ENCODE peak calls at places on chromosome 3, in seven cellular contexts. One of them, this sample, is unnamed.

GRCh38 chr3:17946619-17947018 is 204.2 kb upstream of the TBC1D5 start:
- DNase-seq in NB4: no peak
- DNase-seq in breast epithelium: no peak
- DNase-seq in heart left ventricle: no peak
- DNase-seq in sigmoid colon: no peak
- DNase-seq in thyroid gland: no peak
- DNase-seq in Panc1: no peak
- DNase-seq in this sample: no peak

GRCh38 chr3:150370129-150370602 is 37.9 kb upstream of the TSC22D2 start:
- DNase-seq in NB4: no peak
- DNase-seq in breast epithelium: peak; percentile 45
- DNase-seq in heart left ventricle: no peak
- DNase-seq in sigmoid colon: peak; percentile 83
- DNase-seq in thyroid gland: peak; percentile 54
- DNase-seq in Panc1: peak; percentile 99
- DNase-seq in this sample: no peak

GRCh38 chr3:106176734-106177133 is 307.9 kb upstream of the CBLB start:
- DNase-seq in NB4: peak; percentile 26
- DNase-seq in breast epithelium: no peak
- DNase-seq in heart left ventricle: no peak
- DNase-seq in sigmoid colon: no peak
- DNase-seq in thyroid gland: no peak
- DNase-seq in Panc1: no peak
- DNase-seq in this sample: peak; percentile 93

GRCh38 chr3:149199474-149199873 is 22.2 kb downstream of the CP start:
- DNase-seq in NB4: no peak
- DNase-seq in breast epithelium: no peak
- DNase-seq in heart left ventricle: no peak
- DNase-seq in sigmoid colon: no peak
- DNase-seq in thyroid gland: no peak
- DNase-seq in Panc1: no peak
- DNase-seq in this sample: no peak

GRCh38 chr3:149390772-149391212 is 13.3 kb upstream of the TM4SF1 start:
- DNase-seq in NB4: no peak
- DNase-seq in breast epithelium: no peak
- DNase-seq in heart left ventricle: no peak
- DNase-seq in sigmoid colon: no peak
- DNase-seq in thyroid gland: no peak
- DNase-seq in Panc1: no peak
- DNase-seq in this sample: no peak

GRCh38 chr3:149385617-149386298 is 8.3 kb upstream of the TM4SF1 start:
- DNase-seq in NB4: no peak
- DNase-seq in breast epithelium: no peak
- DNase-seq in heart left ventricle: no peak
- DNase-seq in sigmoid colon: no peak
- DNase-seq in thyroid gland: no peak
- DNase-seq in Panc1: no peak
- DNase-seq in this sample: no peak

GRCh38 chr3:38332202-38332601 is 14.4 kb upstream of the XYLB start:
- DNase-seq in NB4: no peak
- DNase-seq in breast epithelium: no peak
- DNase-seq in heart left ventricle: no peak
- DNase-seq in sigmoid colon: no peak
- DNase-seq in thyroid gland: no peak
- DNase-seq in Panc1: no peak
- DNase-seq in this sample: no peak

GRCh38 chr3:41318520-41318919 is 119.2 kb downstream of the CTNNB1 start:
- DNase-seq in NB4: no peak
- DNase-seq in breast epithelium: no peak
- DNase-seq in heart left ventricle: no peak
- DNase-seq in sigmoid colon: no peak
- DNase-seq in thyroid gland: peak; percentile 10
- DNase-seq in Panc1: no peak
- DNase-seq in this sample: no peak

GRCh38 chr3:78734048-78734637 is 1033.7 kb downstream of the ROBO1 start:
- DNase-seq in NB4: no peak
- DNase-seq in breast epithelium: no peak
- DNase-seq in heart left ventricle: no peak
- DNase-seq in sigmoid colon: no peak
- DNase-seq in thyroid gland: no peak
- DNase-seq in Panc1: no peak
- DNase-seq in this sample: no peak

GRCh38 chr3:153180860-153181372 is 18.9 kb downstream of the RAP2B start:
- DNase-seq in NB4: peak; percentile 66
- DNase-seq in breast epithelium: no peak
- DNase-seq in heart left ventricle: no peak
- DNase-seq in sigmoid colon: no peak
- DNase-seq in thyroid gland: no peak
- DNase-seq in Panc1: no peak
- DNase-seq in this sample: no peak

GRCh38 chr3:48187579-48188265 is 495 bp downstream of the CDC25A start:
- DNase-seq in NB4: no peak
- DNase-seq in breast epithelium: no peak
- DNase-seq in heart left ventricle: peak; percentile 81
- DNase-seq in sigmoid colon: no peak
- DNase-seq in thyroid gland: peak; percentile 73
- DNase-seq in Panc1: no peak
- DNase-seq in this sample: no peak

GRCh38 chr3:131549340-131549739 is 46.6 kb upstream of the MRPL3 start:
- DNase-seq in NB4: peak; percentile 25
- DNase-seq in breast epithelium: no peak
- DNase-seq in heart left ventricle: no peak
- DNase-seq in sigmoid colon: no peak
- DNase-seq in thyroid gland: no peak
- DNase-seq in Panc1: peak; percentile 5
- DNase-seq in this sample: peak; percentile 59

GRCh38 chr3:171187706-171188290 is 161.3 kb upstream of the SLC2A2 start:
- DNase-seq in NB4: peak; percentile 66
- DNase-seq in breast epithelium: no peak
- DNase-seq in heart left ventricle: no peak
- DNase-seq in sigmoid colon: no peak
- DNase-seq in thyroid gland: no peak
- DNase-seq in Panc1: no peak
- DNase-seq in this sample: peak; percentile 65

GRCh38 chr3:71310595-71311319 is 272.8 kb downstream of the FOXP1 start:
- DNase-seq in NB4: no peak
- DNase-seq in breast epithelium: peak; percentile 26
- DNase-seq in heart left ventricle: peak; percentile 69
- DNase-seq in sigmoid colon: peak; percentile 73
- DNase-seq in thyroid gland: peak; percentile 9
- DNase-seq in Panc1: no peak
- DNase-seq in this sample: no peak

GRCh38 chr3:170977911-170978310 is 48.6 kb downstream of the SLC2A2 start:
- DNase-seq in NB4: peak; percentile 78
- DNase-seq in breast epithelium: no peak
- DNase-seq in heart left ventricle: no peak
- DNase-seq in sigmoid colon: no peak
- DNase-seq in thyroid gland: no peak
- DNase-seq in Panc1: no peak
- DNase-seq in this sample: no peak

GRCh38 chr3:183439510-183439909 is 11.1 kb upstream of the MCF2L2 start:
- DNase-seq in NB4: no peak
- DNase-seq in breast epithelium: no peak
- DNase-seq in heart left ventricle: no peak
- DNase-seq in sigmoid colon: no peak
- DNase-seq in thyroid gland: no peak
- DNase-seq in Panc1: no peak
- DNase-seq in this sample: no peak

GRCh38 chr3:38255627-38256026 is 10.0 kb upstream of the SLC22A13 start:
- DNase-seq in NB4: no peak
- DNase-seq in breast epithelium: no peak
- DNase-seq in heart left ventricle: no peak
- DNase-seq in sigmoid colon: no peak
- DNase-seq in thyroid gland: no peak
- DNase-seq in Panc1: no peak
- DNase-seq in this sample: no peak

GRCh38 chr3:186425788-186426730 is 64.0 kb upstream of the DGKG start:
- DNase-seq in NB4: peak; percentile 67
- DNase-seq in breast epithelium: peak; percentile 27
- DNase-seq in heart left ventricle: no peak
- DNase-seq in sigmoid colon: no peak
- DNase-seq in thyroid gland: no peak
- DNase-seq in Panc1: no peak
- DNase-seq in this sample: peak; percentile 33

GRCh38 chr3:32340639-32341365 is 50.9 kb upstream of the CMTM7 start:
- DNase-seq in NB4: peak; percentile 23
- DNase-seq in breast epithelium: no peak
- DNase-seq in heart left ventricle: no peak
- DNase-seq in sigmoid colon: no peak
- DNase-seq in thyroid gland: peak; percentile 33
- DNase-seq in Panc1: no peak
- DNase-seq in this sample: peak; percentile 17

GRCh38 chr3:114496874-114497273 is 203.0 kb downstream of the TIGIT start:
- DNase-seq in NB4: no peak
- DNase-seq in breast epithelium: no peak
- DNase-seq in heart left ventricle: no peak
- DNase-seq in sigmoid colon: no peak
- DNase-seq in thyroid gland: no peak
- DNase-seq in Panc1: no peak
- DNase-seq in this sample: no peak

GRCh38 chr3:45959201-45959600 is 15.9 kb downstream of the CXCR6 start:
- DNase-seq in NB4: no peak
- DNase-seq in breast epithelium: no peak
- DNase-seq in heart left ventricle: no peak
- DNase-seq in sigmoid colon: no peak
- DNase-seq in thyroid gland: no peak
- DNase-seq in Panc1: no peak
- DNase-seq in this sample: no peak

GRCh38 chr3:69252631-69253030 is 130.2 kb upstream of the LMOD3 start:
- DNase-seq in NB4: no peak
- DNase-seq in breast epithelium: no peak
- DNase-seq in heart left ventricle: no peak
- DNase-seq in sigmoid colon: no peak
- DNase-seq in thyroid gland: no peak
- DNase-seq in Panc1: no peak
- DNase-seq in this sample: no peak

DNA sequence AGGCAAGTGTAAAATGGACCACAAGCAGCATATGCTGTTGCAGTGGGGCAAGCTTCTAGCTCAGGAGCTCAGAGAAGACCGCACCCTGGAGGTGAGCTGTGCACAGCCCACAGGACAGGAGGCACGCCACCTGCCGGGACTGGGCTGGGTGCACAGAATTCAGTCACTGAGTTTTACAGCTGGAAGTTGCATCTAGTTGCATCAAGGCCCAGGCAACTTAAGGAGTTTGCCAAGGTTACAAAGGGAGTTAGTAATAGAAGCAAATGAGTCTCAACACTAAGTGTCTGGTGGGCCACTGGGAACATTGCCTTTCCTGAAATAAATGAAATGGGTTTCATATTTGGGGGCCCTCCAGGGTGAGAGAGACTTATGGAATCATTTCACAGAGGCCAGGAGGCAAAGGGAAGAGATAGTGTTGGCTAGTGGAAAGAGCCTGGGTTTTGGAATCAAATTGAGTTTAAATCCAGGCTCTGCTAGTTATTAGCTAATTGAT is 36.0 kb upstream of the TIMP4 start:
- DNase-seq in NB4: peak; percentile 72
- DNase-seq in breast epithelium: no peak
- DNase-seq in heart left ventricle: no peak
- DNase-seq in sigmoid colon: no peak
- DNase-seq in thyroid gland: no peak
- DNase-seq in Panc1: peak; percentile 82
- DNase-seq in this sample: peak; percentile 86
- TF ChIP-seq CTCF in NB4: peak; percentile 45
- TF ChIP-seq CTCF in breast epithelium: no peak
- TF ChIP-seq CTCF in heart left ventricle: no peak
- TF ChIP-seq CTCF in sigmoid colon: no peak
- TF ChIP-seq CTCF in thyroid gland: no peak
- TF ChIP-seq CTCF in Panc1: peak; percentile 83
- TF ChIP-seq CTCF in this sample: peak; percentile 77

GRCh38 chr3:9249273-9250192 is at the start of gene SRGAP3:
- DNase-seq in NB4: peak; percentile 94
- DNase-seq in breast epithelium: peak; percentile 87
- DNase-seq in heart left ventricle: peak; percentile 85
- DNase-seq in sigmoid colon: peak; percentile 92
- DNase-seq in thyroid gland: peak; percentile 91
- DNase-seq in Panc1: no peak
- DNase-seq in this sample: peak; percentile 85
- H3K4me3 ChIP-seq in NB4: peak within 1 kb of the TSS; percentile 69
- H3K4me3 ChIP-seq in breast epithelium: peak within 1 kb of the TSS; percentile 43
- H3K4me3 ChIP-seq in heart left ventricle: peak within 1 kb of the TSS; percentile 54
- H3K4me3 ChIP-seq in sigmoid colon: peak within 1 kb of the TSS; percentile 54
- H3K4me3 ChIP-seq in thyroid gland: no peak within 1 kb of the TSS
- H3K4me3 ChIP-seq in Panc1: peak within 1 kb of the TSS; percentile 35
- H3K4me3 ChIP-seq in this sample: peak within 1 kb of the TSS; percentile 73

GRCh38 chr3:53789459-53789858 is 56.8 kb downstream of the CHDH start:
- DNase-seq in NB4: no peak
- DNase-seq in breast epithelium: no peak
- DNase-seq in heart left ventricle: no peak
- DNase-seq in sigmoid colon: no peak
- DNase-seq in thyroid gland: no peak
- DNase-seq in Panc1: no peak
- DNase-seq in this sample: no peak
- TF ChIP-seq CTCF in NB4: no peak
- TF ChIP-seq CTCF in breast epithelium: no peak
- TF ChIP-seq CTCF in heart left ventricle: no peak
- TF ChIP-seq CTCF in sigmoid colon: no peak
- TF ChIP-seq CTCF in thyroid gland: no peak
- TF ChIP-seq CTCF in Panc1: no peak
- TF ChIP-seq CTCF in this sample: no peak

GRCh38 chr3:112351823-112352222 is 18.9 kb downstream of the CD200 start:
- DNase-seq in NB4: no peak
- DNase-seq in breast epithelium: no peak
- DNase-seq in heart left ventricle: no peak
- DNase-seq in sigmoid colon: no peak
- DNase-seq in thyroid gland: no peak
- DNase-seq in Panc1: no peak
- DNase-seq in this sample: no peak

GRCh38 chr3:112350181-112350825 is 17.3 kb downstream of the CD200 start:
- DNase-seq in NB4: no peak
- DNase-seq in breast epithelium: no peak
- DNase-seq in heart left ventricle: no peak
- DNase-seq in sigmoid colon: no peak
- DNase-seq in thyroid gland: no peak
- DNase-seq in Panc1: no peak
- DNase-seq in this sample: no peak

GRCh38 chr3:112348945-112349344 is 16.0 kb downstream of the CD200 start:
- DNase-seq in NB4: no peak
- DNase-seq in breast epithelium: no peak
- DNase-seq in heart left ventricle: no peak
- DNase-seq in sigmoid colon: no peak
- DNase-seq in thyroid gland: no peak
- DNase-seq in Panc1: no peak
- DNase-seq in this sample: no peak

GRCh38 chr3:112351036-112351435 is 18.1 kb downstream of the CD200 start:
- DNase-seq in NB4: no peak
- DNase-seq in breast epithelium: no peak
- DNase-seq in heart left ventricle: no peak
- DNase-seq in sigmoid colon: no peak
- DNase-seq in thyroid gland: no peak
- DNase-seq in Panc1: no peak
- DNase-seq in this sample: no peak

GRCh38 chr3:112349557-112349956 is 16.6 kb downstream of the CD200 start:
- DNase-seq in NB4: no peak
- DNase-seq in breast epithelium: no peak
- DNase-seq in heart left ventricle: no peak
- DNase-seq in sigmoid colon: no peak
- DNase-seq in thyroid gland: no peak
- DNase-seq in Panc1: no peak
- DNase-seq in this sample: no peak
- H3K4me3 ChIP-seq in NB4: no peak overlapping the region
- H3K4me3 ChIP-seq in breast epithelium: no peak overlapping the region
- H3K4me3 ChIP-seq in heart left ventricle: no peak overlapping the region
- H3K4me3 ChIP-seq in sigmoid colon: no peak overlapping the region
- H3K4me3 ChIP-seq in thyroid gland: no peak overlapping the region
- H3K4me3 ChIP-seq in Panc1: no peak overlapping the region
- H3K4me3 ChIP-seq in this sample: no peak overlapping the region

GRCh38 chr3:58731673-58732072 is 65.1 kb upstream of the FAM3D start:
- DNase-seq in NB4: no peak
- DNase-seq in breast epithelium: no peak
- DNase-seq in heart left ventricle: no peak
- DNase-seq in sigmoid colon: no peak
- DNase-seq in thyroid gland: no peak
- DNase-seq in Panc1: no peak
- DNase-seq in this sample: no peak
- TF ChIP-seq CTCF in NB4: no peak
- TF ChIP-seq CTCF in breast epithelium: no peak
- TF ChIP-seq CTCF in heart left ventricle: no peak
- TF ChIP-seq CTCF in sigmoid colon: no peak
- TF ChIP-seq CTCF in thyroid gland: no peak
- TF ChIP-seq CTCF in Panc1: no peak
- TF ChIP-seq CTCF in this sample: no peak

This sample was measured in GM12865.